ENCODE peak calls at places on chromosomes 6 and 20, in four cellular contexts. One of them, this sample, is unnamed.

GRCh38 chr20:25353754-25354705 is 36.6 kb downstream of the ABHD12 start:
- DNase-seq in HepG2: no peak
- DNase-seq in IMR-90: no peak
- DNase-seq in K562: no peak
- DNase-seq in this sample: no peak

GRCh38 chr6:29953706-29954105 is 11.4 kb downstream of the HLA-A start:
- DNase-seq in IMR-90: no peak
- DNase-seq in HepG2: no peak
- DNase-seq in K562: no peak
- DNase-seq in this sample: no peak

GRCh38 chr6:119348308-119349040 is 1.1 kb downstream of the MAN1A1 start:
- DNase-seq in HepG2: peak
- DNase-seq in IMR-90: peak
- DNase-seq in K562: peak
- DNase-seq in this sample: no peak

GRCh38 chr6:139243531-139243930 is 48.3 kb downstream of the TXLNB start:
- DNase-seq in IMR-90: peak
- DNase-seq in K562: no peak
- DNase-seq in HepG2: no peak
- DNase-seq in this sample: no peak

GRCh38 chr6:89977808-89978748 is 83.8 kb downstream of the GJA10 start:
- DNase-seq in K562: peak
- DNase-seq in IMR-90: peak
- DNase-seq in HepG2: no peak
- DNase-seq in this sample: no peak

GRCh38 chr20:61370841-61371303 is 118.8 kb downstream of the CDH4 start:
- DNase-seq in HepG2: no peak
- DNase-seq in IMR-90: no peak
- DNase-seq in K562: no peak
- DNase-seq in this sample: no peak

GRCh38 chr6:156060013-156060412 is 604.4 kb upstream of the NOX3 start:
- DNase-seq in HepG2: no peak
- DNase-seq in K562: no peak
- DNase-seq in IMR-90: no peak
- DNase-seq in this sample: no peak

GRCh38 chr6:73523434-73524123 is 2.7 kb upstream of the EEF1A1 start:
- DNase-seq in K562: peak
- DNase-seq in IMR-90: peak
- DNase-seq in HepG2: peak
- DNase-seq in this sample: peak

GRCh38 chr20:41717464-41717863 is 99.3 kb upstream of the CHD6 start:
- DNase-seq in HepG2: no peak
- DNase-seq in K562: peak
- DNase-seq in IMR-90: no peak
- DNase-seq in this sample: no peak

GRCh38 chr20:16518068-16518783 is 55.0 kb downstream of the KIF16B start:
- DNase-seq in HepG2: peak
- DNase-seq in K562: peak
- DNase-seq in IMR-90: peak
- DNase-seq in this sample: peak

GRCh38 chr20:25204550-25205276 is 9.2 kb downstream of the ENTPD6 start:
- DNase-seq in HepG2: no peak
- DNase-seq in IMR-90: no peak
- DNase-seq in K562: no peak
- DNase-seq in this sample: no peak

GRCh38 chr6:118963003-118963402 is 28.0 kb upstream of the MCM9 start:
- DNase-seq in HepG2: no peak
- DNase-seq in IMR-90: peak
- DNase-seq in K562: no peak
- DNase-seq in this sample: no peak

GRCh38 chr6:112016335-112016734 is 37.6 kb upstream of the CCN6 start:
- DNase-seq in IMR-90: peak
- DNase-seq in K562: no peak
- DNase-seq in HepG2: no peak
- DNase-seq in this sample: no peak

GRCh38 chr6:80437186-80437585 is 330.7 kb downstream of the BCKDHB start:
- DNase-seq in IMR-90: peak
- DNase-seq in HepG2: no peak
- DNase-seq in K562: no peak
- DNase-seq in this sample: no peak

GRCh38 chr6:169320013-169320412 is 66.4 kb upstream of the THBS2 start:
- DNase-seq in IMR-90: peak
- DNase-seq in HepG2: no peak
- DNase-seq in K562: no peak
- DNase-seq in this sample: no peak

GRCh38 chr20:63060057-63060991 is 53.6 kb upstream of the BHLHE23 start:
- DNase-seq in IMR-90: peak
- DNase-seq in HepG2: no peak
- DNase-seq in K562: peak
- DNase-seq in this sample: no peak

GRCh38 chr6:154508573-154509375 is 1.7 kb downstream of the CNKSR3 start:
- DNase-seq in IMR-90: peak
- DNase-seq in K562: peak
- DNase-seq in HepG2: peak
- DNase-seq in this sample: no peak

GRCh38 chr6:170262481-170263088 is 28.3 kb downstream of the DLL1 start:
- DNase-seq in K562: no peak
- DNase-seq in IMR-90: no peak
- DNase-seq in HepG2: no peak
- DNase-seq in this sample: no peak

GRCh38 chr6:162627362-162627761 is 100.2 kb downstream of the PRKN start:
- DNase-seq in IMR-90: no peak
- DNase-seq in K562: no peak
- DNase-seq in HepG2: no peak
- DNase-seq in this sample: no peak

GRCh38 chr20:54351371-54352136 is 123.8 kb upstream of the DOK5 start:
- DNase-seq in HepG2: no peak
- DNase-seq in IMR-90: no peak
- DNase-seq in K562: no peak
- DNase-seq in this sample: no peak

GRCh38 chr6:88208736-88209135 is 42.6 kb upstream of the CNR1 start:
- DNase-seq in HepG2: no peak
- DNase-seq in IMR-90: no peak
- DNase-seq in K562: no peak
- DNase-seq in this sample: no peak

GRCh38 chr6:35359744-35360348 is 17.5 kb downstream of the PPARD start:
- DNase-seq in IMR-90: peak
- DNase-seq in HepG2: no peak
- DNase-seq in K562: no peak
- DNase-seq in this sample: no peak

GRCh38 chr20:58131581-58132142 is 96.8 kb downstream of the ANKRD60 start:
- DNase-seq in HepG2: peak
- DNase-seq in IMR-90: peak
- DNase-seq in K562: no peak
- DNase-seq in this sample: no peak

GRCh38 chr20:4602297-4602631 is 119.4 kb upstream of the PRND start:
- DNase-seq in K562: no peak
- DNase-seq in IMR-90: peak
- DNase-seq in HepG2: no peak
- DNase-seq in this sample: no peak
- TF ChIP-seq MAZ in K562: no peak
- TF ChIP-seq MAZ in IMR-90: no peak
- TF ChIP-seq MAZ in HepG2: no peak
- TF ChIP-seq MAZ in this sample: no peak

GRCh38 chr6:96212076-96212475 is 196.3 kb downstream of the FUT9 start:
- DNase-seq in K562: no peak
- DNase-seq in HepG2: no peak
- DNase-seq in IMR-90: no peak
- DNase-seq in this sample: no peak
- TF ChIP-seq MAZ in K562: no peak
- TF ChIP-seq MAZ in HepG2: no peak
- TF ChIP-seq MAZ in IMR-90: no peak
- TF ChIP-seq MAZ in this sample: no peak

GRCh38 chr6:133999305-133999704 is 46.3 kb downstream of the TBPL1 start:
- DNase-seq in HepG2: no peak
- DNase-seq in IMR-90: no peak
- DNase-seq in K562: no peak
- DNase-seq in this sample: no peak

GRCh38 chr6:134002821-134003220 is 49.6 kb downstream of the SLC2A12 start:
- DNase-seq in K562: no peak
- DNase-seq in HepG2: no peak
- DNase-seq in IMR-90: peak
- DNase-seq in this sample: no peak

GRCh38 chr6:133997267-133997666 is 44.2 kb downstream of the TBPL1 start:
- DNase-seq in IMR-90: no peak
- DNase-seq in HepG2: no peak
- DNase-seq in K562: no peak
- DNase-seq in this sample: no peak

GRCh38 chr6:134003542-134003951 is 48.9 kb downstream of the SLC2A12 start:
- DNase-seq in IMR-90: peak
- DNase-seq in HepG2: no peak
- DNase-seq in K562: no peak
- DNase-seq in this sample: no peak

DNA sequence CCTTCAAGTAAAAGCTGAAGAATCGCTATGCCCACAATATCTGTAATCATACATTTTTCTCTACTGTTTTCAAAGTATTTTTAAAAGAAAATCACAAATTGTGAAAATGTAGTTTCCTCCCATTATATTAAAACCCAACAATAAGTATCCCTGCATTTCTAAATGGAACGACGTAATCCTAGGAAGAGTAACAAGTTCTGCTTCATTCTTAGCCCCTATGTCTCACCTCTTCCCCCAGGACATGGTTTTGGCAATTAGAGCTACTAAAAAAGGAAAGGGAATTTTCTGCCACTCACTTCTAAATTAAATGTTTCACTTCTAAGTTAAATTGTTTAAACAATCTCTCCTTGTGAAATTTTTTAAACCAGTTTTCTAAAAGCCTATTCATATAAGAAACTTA is 47.4 kb downstream of the TBPL1 start:
- DNase-seq in IMR-90: no peak
- DNase-seq in K562: no peak
- DNase-seq in HepG2: no peak
- DNase-seq in this sample: no peak
- TF ChIP-seq MAZ in IMR-90: no peak
- TF ChIP-seq MAZ in K562: no peak
- TF ChIP-seq MAZ in HepG2: no peak
- TF ChIP-seq MAZ in this sample: no peak

GRCh38 chr6:66538548-66539135 is 831.6 kb upstream of the EYS start:
- DNase-seq in HepG2: no peak
- DNase-seq in IMR-90: no peak
- DNase-seq in K562: no peak
- DNase-seq in this sample: no peak
- TF ChIP-seq MAZ in HepG2: no peak
- TF ChIP-seq MAZ in IMR-90: no peak
- TF ChIP-seq MAZ in K562: no peak
- TF ChIP-seq MAZ in this sample: no peak

GRCh38 chr6:167079853-167080297 is 43.0 kb upstream of the CCR6 start:
- DNase-seq in K562: no peak
- DNase-seq in HepG2: no peak
- DNase-seq in IMR-90: no peak
- DNase-seq in this sample: no peak
- TF ChIP-seq MAZ in K562: no peak
- TF ChIP-seq MAZ in HepG2: no peak
- TF ChIP-seq MAZ in IMR-90: no peak
- TF ChIP-seq MAZ in this sample: no peak

DNA sequence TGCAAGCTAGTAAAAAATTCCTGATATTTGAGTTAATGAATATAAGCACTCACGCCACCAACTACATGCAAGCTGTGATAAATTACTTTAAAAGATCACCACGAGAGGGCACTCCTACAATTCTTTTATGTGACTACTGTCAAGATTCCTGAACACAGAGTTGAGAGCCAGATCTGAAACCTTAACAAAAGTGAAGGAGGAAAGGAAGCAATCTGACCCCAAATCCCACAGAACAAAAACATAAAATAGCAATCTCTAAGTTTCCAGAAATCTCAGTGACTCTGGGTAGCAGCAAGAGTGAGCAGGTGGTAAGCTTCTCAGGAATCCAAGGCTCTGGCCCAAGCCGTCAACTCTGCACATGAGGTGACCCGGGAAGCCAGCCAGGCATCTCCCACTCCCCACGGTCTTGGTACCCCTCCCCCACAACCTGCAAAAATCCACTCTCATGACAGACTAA is 55.1 kb downstream of the STAU1 start:
- DNase-seq in HepG2: peak
- DNase-seq in IMR-90: peak
- DNase-seq in K562: peak
- DNase-seq in this sample: peak
- TF ChIP-seq MAZ in HepG2: no peak
- TF ChIP-seq MAZ in IMR-90: no peak
- TF ChIP-seq MAZ in K562: no peak
- TF ChIP-seq MAZ in this sample: no peak

GRCh38 chr6:128520436-128521301 is at the start of gene PTPRK:
- DNase-seq in K562: peak
- DNase-seq in IMR-90: peak
- DNase-seq in HepG2: peak
- DNase-seq in this sample: peak
- TF ChIP-seq MAZ in K562: no peak
- TF ChIP-seq MAZ in IMR-90: peak
- TF ChIP-seq MAZ in HepG2: peak
- TF ChIP-seq MAZ in this sample: no peak

GRCh38 chr20:6122873-6123649 is at the start of gene FERMT1:
- DNase-seq in IMR-90: peak
- DNase-seq in K562: no peak
- DNase-seq in HepG2: peak
- DNase-seq in this sample: peak
- TF ChIP-seq MAZ in IMR-90: no peak
- TF ChIP-seq MAZ in K562: no peak
- TF ChIP-seq MAZ in HepG2: peak
- TF ChIP-seq MAZ in this sample: no peak

DNA sequence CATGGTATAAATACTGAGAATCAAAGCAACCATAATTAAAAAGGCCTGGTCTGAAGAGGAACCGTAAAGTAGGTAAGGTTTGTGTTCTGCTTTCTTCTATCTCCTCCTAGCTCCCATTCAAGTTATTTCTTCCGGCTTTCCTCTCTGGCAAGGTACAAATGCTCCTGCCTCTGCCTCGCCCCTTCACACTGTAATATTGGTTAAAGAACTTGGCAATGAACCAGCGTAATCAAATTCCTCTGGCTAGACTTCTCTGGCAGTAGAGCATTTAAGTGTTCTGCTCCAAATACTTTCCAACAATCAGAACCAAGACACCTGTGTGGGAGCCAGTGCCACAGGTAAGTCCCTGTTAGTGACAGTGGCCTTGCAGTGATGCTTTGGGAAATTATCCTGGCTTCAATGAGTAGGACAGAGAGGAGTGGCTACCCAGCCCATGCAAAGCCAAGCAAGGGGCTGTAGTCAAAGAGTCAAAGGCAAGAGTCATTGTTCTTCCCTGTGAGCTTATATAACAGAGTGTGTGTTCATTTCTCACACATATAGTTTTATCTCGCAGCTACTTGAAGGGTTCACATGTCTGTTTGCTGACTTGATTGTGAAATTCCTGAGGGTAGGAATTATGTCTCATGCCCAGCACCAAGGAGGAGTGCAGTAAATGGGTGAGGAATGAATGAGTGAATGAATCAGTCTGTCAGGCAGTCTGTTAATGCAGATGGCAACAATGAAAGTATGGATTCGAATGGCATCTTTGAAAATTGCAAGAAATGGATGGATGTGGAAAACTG is 329.3 kb downstream of the NRN1 start:
- DNase-seq in HepG2: no peak
- DNase-seq in K562: no peak
- DNase-seq in IMR-90: peak
- DNase-seq in this sample: no peak
- TF ChIP-seq MAZ in HepG2: no peak
- TF ChIP-seq MAZ in K562: no peak
- TF ChIP-seq MAZ in IMR-90: no peak
- TF ChIP-seq MAZ in this sample: no peak

GRCh38 chr6:50143011-50143719 is 93.4 kb upstream of the DEFB112 start:
- DNase-seq in HepG2: no peak
- DNase-seq in K562: no peak
- DNase-seq in IMR-90: peak
- DNase-seq in this sample: no peak
- TF ChIP-seq MAZ in HepG2: no peak
- TF ChIP-seq MAZ in K562: no peak
- TF ChIP-seq MAZ in IMR-90: no peak
- TF ChIP-seq MAZ in this sample: no peak

This sample was measured in A549.